ENCODE peak calls at places on chromosomes 4 and X, in eight cellular contexts. Q, N, L, T, C, O, M and W are unnamed samples.

GRCh38 chrX:82945332-82945731 is 562.8 kb upstream of the POU3F4 start:
- DNase-seq in T (no peak), M (no peak), Q (no peak), O (no peak), C (no peak), N (no peak), L (no peak), W (no peak)

GRCh38 chrX:40877869-40878268 is 142.5 kb upstream of the MED14 start:
- DNase-seq in N (no peak), T (no peak), Q (no peak), C (peak), L (no peak), O (no peak), M (no peak), W (no peak)

GRCh38 chr4:57077550-57078311 is 32.5 kb downstream of the IGFBP7 start:
- DNase-seq in C (peak), Q (no peak), T (no peak), N (no peak), M (no peak), O (no peak), L (no peak), W (no peak)

GRCh38 chrX:51852621-51853020 is 40.8 kb upstream of the MAGED1 start:
- DNase-seq in T (no peak), Q (no peak), M (no peak), O (no peak), L (no peak), N (no peak), C (no peak), W (no peak)

GRCh38 chr4:124037236-124037635 is 640.6 kb downstream of the SPRY1 start:
- DNase-seq in T (no peak), Q (no peak), M (no peak), N (no peak), O (no peak), C (no peak), L (no peak), W (no peak)

GRCh38 chr4:74038161-74039064 is at the start of gene CXCL3:
- DNase-seq in Q (no peak), T (no peak), L (no peak), N (peak), O (peak), M (peak), C (peak), W (no peak)

GRCh38 chr4:113738251-113738650 is 23.3 kb downstream of the CAMK2D start:
- DNase-seq in M (no peak), L (no peak), O (peak), C (peak), Q (no peak), T (no peak), N (no peak), W (no peak)

GRCh38 chrX:96540111-96540631 is 144.5 kb upstream of the DIAPH2 start:
- DNase-seq in N (no peak), O (no peak), L (no peak), Q (no peak), T (no peak), C (no peak), M (no peak), W (no peak)

GRCh38 chr4:18533262-18533775 is 511.8 kb upstream of the LCORL start:
- DNase-seq in T (no peak), C (no peak), O (no peak), L (no peak), M (no peak), Q (no peak), N (no peak), W (no peak)

GRCh38 chrX:11474576-11474975 is 181.4 kb downstream of the AMELX start:
- DNase-seq in C (peak), M (no peak), Q (no peak), T (no peak), O (no peak), N (no peak), L (no peak), W (no peak)

GRCh38 chr4:176377705-176378302 is 58.0 kb downstream of the SPCS3 start:
- DNase-seq in Q (no peak), N (peak), O (peak), C (peak), T (no peak), M (no peak), L (peak), W (no peak)

GRCh38 chr4:53132117-53132889 is 233.6 kb downstream of the SCFD2 start:
- DNase-seq in L (no peak), C (peak), O (no peak), M (no peak), N (no peak), T (no peak), Q (no peak), W (no peak)

GRCh38 chrX:13254076-13254785 is 65.6 kb downstream of the ATXN3L start:
- DNase-seq in N (peak), C (peak), Q (no peak), O (no peak), M (peak), L (no peak), T (no peak), W (no peak)

GRCh38 chr4:11543710-11544109 is 115.0 kb upstream of the HS3ST1 start:
- DNase-seq in O (no peak), C (no peak), T (peak), M (no peak), Q (no peak), L (no peak), N (no peak), W (no peak)

GRCh38 chr4:25235401-25235800 is 1.6 kb downstream of the PI4K2B start:
- DNase-seq in T (no peak), Q (no peak), C (no peak), O (peak), L (no peak), N (no peak), M (no peak), W (no peak)

GRCh38 chrX:84046403-84046984 is 141.5 kb downstream of the RPS6KA6 start:
- DNase-seq in T (no peak), C (peak), M (no peak), O (no peak), Q (no peak), L (peak), N (peak), W (no peak)

GRCh38 chrX:40243699-40244098 is 145.9 kb upstream of the BCOR start:
- DNase-seq in Q (no peak), L (no peak), N (no peak), O (no peak), M (no peak), T (no peak), C (peak), W (no peak)

GRCh38 chrX:153644356-153645125 is 2.5 kb upstream of the DUSP9 start:
- DNase-seq in Q (no peak), N (no peak), T (no peak), C (no peak), O (no peak), M (peak), L (no peak), W (no peak)

GRCh38 chr4:153153339-153153851 is 50.8 kb upstream of the TRIM2 start:
- DNase-seq in Q (peak), C (peak), N (peak), T (no peak), M (peak), L (peak), O (peak), W (peak)